ENCODE peak calls at places on chromosomes 11 and 22, in six cellular contexts. G is K562, T is GM12891, U is H1, A is GM12878, W is HepG2. D is an unnamed sample.

GRCh38 chr22:38214248-38215056 is 12.7 kb downstream of the MAFF start:
- DNase-seq in G (peak), T (peak), U (peak), A (no peak), W (no peak), D (peak)

GRCh38 chr22:36564422-36565151 is 35.6 kb upstream of the EIF3D start:
- DNase-seq in G (no peak), T (no peak), U (no peak), A (no peak), W (no peak), D (no peak)

GRCh38 chr11:57302489-57302888 is 22.3 kb downstream of the TNKS1BP1 start:
- DNase-seq in G (no peak), T (no peak), U (no peak), A (no peak), W (no peak), D (no peak)

GRCh38 chr22:30984317-30984716 is 15.3 kb downstream of the TUG1 start:
- DNase-seq in G (no peak), T (no peak), U (no peak), A (no peak), W (peak), D (no peak)

GRCh38 chr22:19394274-19395050 is 37.1 kb downstream of the HIRA start:
- DNase-seq in G (no peak), T (no peak), U (no peak), A (no peak), W (no peak), D (no peak)

GRCh38 chr11:65892661-65893317 is 2.3 kb downstream of the CCDC85B start:
- DNase-seq in G (no peak), T (no peak), U (no peak), A (no peak), W (no peak), D (no peak)

GRCh38 chr22:45268167-45268957 is 16.4 kb upstream of the UPK3A start:
- DNase-seq in G (no peak), T (no peak), U (peak), A (no peak), W (no peak), D (no peak)

GRCh38 chr11:126544311-126545056 is 189.0 kb downstream of the ST3GAL4 start:
- DNase-seq in G (no peak), T (no peak), U (no peak), A (no peak), W (no peak), D (no peak)

GRCh38 chr11:1727861-1728260 is 22.5 kb downstream of the IFITM10 start:
- DNase-seq in G (no peak), T (no peak), U (no peak), A (no peak), W (no peak), D (no peak)

GRCh38 chr11:103257360-103257759 is 148.1 kb downstream of the DYNC2H1 start:
- DNase-seq in G (no peak), T (no peak), U (no peak), A (no peak), W (peak), D (no peak)

GRCh38 chr11:126482586-126483108 is 127.2 kb downstream of the ST3GAL4 start:
- DNase-seq in G (no peak), T (no peak), U (no peak), A (no peak), W (no peak), D (no peak)

GRCh38 chr11:75520688-75521087 is 5.1 kb downstream of the GDPD5 start:
- DNase-seq in G (no peak), T (no peak), U (no peak), A (no peak), W (no peak), D (no peak)

GRCh38 chr11:33160147-33160546 is 1.1 kb downstream of the CSTF3 start:
- DNase-seq in G (peak), T (no peak), U (no peak), A (no peak), W (peak), D (no peak)

GRCh38 chr22:21741790-21742189 is 6.2 kb upstream of the YPEL1 start:
- DNase-seq in G (no peak), T (no peak), U (no peak), A (no peak), W (no peak), D (no peak)

GRCh38 chr11:119664701-119665420 is 64.1 kb downstream of the NECTIN1 start:
- DNase-seq in G (no peak), T (no peak), U (no peak), A (no peak), W (no peak), D (no peak)

GRCh38 chr11:69512136-69512535 is 30.7 kb downstream of the LINC01488 start:
- DNase-seq in G (no peak), T (no peak), U (no peak), A (no peak), W (no peak), D (no peak)

GRCh38 chr11:44950036-44950624 is 553 bp downstream of the TP53I11 start:
- DNase-seq in G (no peak), T (no peak), U (no peak), A (no peak), W (no peak), D (no peak)

GRCh38 chr11:57318178-57318577 is 6.6 kb downstream of the TNKS1BP1 start:
- DNase-seq in G (no peak), T (no peak), U (no peak), A (no peak), W (no peak), D (no peak)

GRCh38 chr11:65424200-65425104 is 1.9 kb downstream of the NEAT1 start:
- DNase-seq in G (peak), T (no peak), U (no peak), A (no peak), W (no peak), D (no peak)

GRCh38 chr22:36467946-36468345 is 13.5 kb downstream of the TXN2 start:
- DNase-seq in G (peak), T (no peak), U (no peak), A (no peak), W (no peak), D (no peak)

GRCh38 chr11:87897079-87897478 is 278.2 kb downstream of the RAB38 start:
- DNase-seq in G (no peak), T (no peak), U (no peak), A (no peak), W (no peak), D (no peak)

GRCh38 chr11:130858215-130858614 is 58.1 kb downstream of the SNX19 start:
- DNase-seq in G (peak), T (no peak), U (no peak), A (no peak), W (no peak), D (no peak)

GRCh38 chr11:120424970-120425332 is 86.6 kb upstream of the GRIK4 start:
- DNase-seq in G (no peak), T (no peak), U (no peak), A (no peak), W (no peak), D (no peak)

GRCh38 chr22:49010086-49010863 is 817.4 kb downstream of the BRD1 start:
- DNase-seq in G (no peak), T (no peak), U (no peak), A (no peak), W (no peak), D (no peak)

GRCh38 chr11:726278-726915 is 20.4 kb downstream of the EPS8L2 start:
- DNase-seq in G (peak), T (no peak), U (no peak), A (no peak), W (no peak), D (peak)
- TF ChIP-seq TAF1 in G (peak), T (no peak), U (no peak), A (no peak), W (no peak), D (no peak)

GRCh38 chr11:47918370-47918690 is 62.0 kb upstream of the PTPRJ start:
- DNase-seq in G (peak), T (no peak), U (no peak), A (no peak), W (peak), D (no peak)

GRCh38 chr11:47918882-47919495 is 61.4 kb upstream of the PTPRJ start:
- DNase-seq in G (no peak), T (no peak), U (no peak), A (no peak), W (no peak), D (no peak)

GRCh38 chr11:47915407-47916137 is 64.8 kb upstream of the PTPRJ start:
- DNase-seq in G (no peak), T (no peak), U (no peak), A (no peak), W (peak), D (no peak)

GRCh38 chr11:47916361-47916841 is 64.0 kb upstream of the PTPRJ start:
- DNase-seq in G (peak), T (no peak), U (no peak), A (no peak), W (no peak), D (no peak)

GRCh38 chr11:47917643-47918369 is 62.6 kb upstream of the PTPRJ start:
- DNase-seq in G (peak), T (no peak), U (no peak), A (no peak), W (peak), D (no peak)
- TF ChIP-seq POLR2A in G (peak), T (no peak), U (no peak), A (no peak), W (no peak), D (no peak)

GRCh38 chr11:20055312-20055711 is 105.0 kb downstream of the DBX1 start:
- DNase-seq in G (no peak), T (no peak), U (no peak), A (no peak), W (no peak), D (no peak)

GRCh38 chr11:20057055-20057943 is 103.0 kb downstream of the DBX1 start:
- DNase-seq in G (no peak), T (no peak), U (no peak), A (no peak), W (no peak), D (no peak)

GRCh38 chr11:20054584-20054983 is 105.7 kb downstream of the DBX1 start:
- DNase-seq in G (no peak), T (no peak), U (no peak), A (no peak), W (no peak), D (no peak)

GRCh38 chr11:20058749-20059458 is 101.4 kb downstream of the DBX1 start:
- DNase-seq in G (no peak), T (no peak), U (no peak), A (no peak), W (no peak), D (no peak)

GRCh38 chr11:20056109-20057054 is 103.9 kb downstream of the DBX1 start:
- DNase-seq in G (no peak), T (no peak), U (no peak), A (no peak), W (no peak), D (no peak)
- TF ChIP-seq POLR2AphosphoS5 in G (no peak), T (no peak), U (no peak), A (no peak), W (no peak), D (no peak)

GRCh38 chr11:96132437-96132836 is 208.5 kb upstream of the MTMR2 start:
- DNase-seq in G (no peak), T (no peak), U (no peak), A (no peak), W (peak), D (no peak)
- TF ChIP-seq TAF1 in G (no peak), T (no peak), U (no peak), A (no peak), W (no peak), D (no peak)

GRCh38 chr22:41688365-41689211 is at the start of gene SNU13:
- DNase-seq in G (peak), T (peak), U (no peak), A (peak), W (peak), D (peak)
- TF ChIP-seq POLR2A in G (peak), T (peak), U (peak), A (peak), W (peak), D (peak)

D was measured in GM12892.